ENCODE peak calls at places on chromosomes 6 and 20, in eight cellular contexts. One of them, this sample, is unnamed.

GRCh38 chr6:34182751-34183531 is 37.1 kb upstream of the GRM4 start:
- DNase-seq in small intestine: peak; percentile 69
- DNase-seq in cardiac muscle cell: no peak
- DNase-seq in heart left ventricle: no peak
- DNase-seq in HepG2: no peak
- DNase-seq in mesendoderm: peak; percentile 59
- DNase-seq in thoracic aorta: no peak
- DNase-seq in tibial nerve: no peak
- DNase-seq in this sample: peak; percentile 9

GRCh38 chr6:169887529-169888140 is 136.2 kb downstream of the ERMARD start:
- DNase-seq in cardiac muscle cell: no peak
- DNase-seq in HepG2: no peak
- DNase-seq in heart left ventricle: no peak
- DNase-seq in mesendoderm: no peak
- DNase-seq in tibial nerve: no peak
- DNase-seq in small intestine: no peak
- DNase-seq in thoracic aorta: no peak
- DNase-seq in this sample: no peak

GRCh38 chr6:136779682-136780081 is 12.6 kb downstream of the MAP3K5 start:
- DNase-seq in heart left ventricle: no peak
- DNase-seq in cardiac muscle cell: no peak
- DNase-seq in thoracic aorta: no peak
- DNase-seq in small intestine: no peak
- DNase-seq in tibial nerve: no peak
- DNase-seq in HepG2: no peak
- DNase-seq in mesendoderm: no peak
- DNase-seq in this sample: no peak

GRCh38 chr6:84052204-84052882 is 18.8 kb downstream of the MRAP2 start:
- DNase-seq in small intestine: no peak
- DNase-seq in heart left ventricle: peak; percentile 70
- DNase-seq in cardiac muscle cell: peak; percentile 82
- DNase-seq in mesendoderm: peak; percentile 94
- DNase-seq in HepG2: peak; percentile 35
- DNase-seq in tibial nerve: peak; percentile 71
- DNase-seq in thoracic aorta: peak; percentile 70
- DNase-seq in this sample: no peak

GRCh38 chr6:84447651-84448050 is 220.2 kb upstream of the CEP162 start:
- DNase-seq in thoracic aorta: no peak
- DNase-seq in mesendoderm: peak; percentile 49
- DNase-seq in HepG2: no peak
- DNase-seq in cardiac muscle cell: no peak
- DNase-seq in small intestine: no peak
- DNase-seq in heart left ventricle: no peak
- DNase-seq in tibial nerve: no peak
- DNase-seq in this sample: no peak

GRCh38 chr6:111721677-111722219 is 116.1 kb upstream of the TRAF3IP2 start:
- DNase-seq in tibial nerve: no peak
- DNase-seq in mesendoderm: peak; percentile 65
- DNase-seq in HepG2: peak; percentile 24
- DNase-seq in heart left ventricle: no peak
- DNase-seq in thoracic aorta: no peak
- DNase-seq in small intestine: no peak
- DNase-seq in cardiac muscle cell: peak; percentile 72
- DNase-seq in this sample: peak; percentile 72

GRCh38 chr6:107845777-107846176 is 21.7 kb upstream of the SCML4 start:
- DNase-seq in tibial nerve: no peak
- DNase-seq in HepG2: no peak
- DNase-seq in small intestine: no peak
- DNase-seq in heart left ventricle: no peak
- DNase-seq in mesendoderm: no peak
- DNase-seq in thoracic aorta: no peak
- DNase-seq in cardiac muscle cell: no peak
- DNase-seq in this sample: no peak

GRCh38 chr6:144582939-144583613 is 297.9 kb downstream of the UTRN start:
- DNase-seq in heart left ventricle: peak; percentile 15
- DNase-seq in thoracic aorta: no peak
- DNase-seq in small intestine: peak; percentile 61
- DNase-seq in mesendoderm: peak; percentile 48
- DNase-seq in cardiac muscle cell: peak; percentile 46
- DNase-seq in tibial nerve: no peak
- DNase-seq in HepG2: no peak
- DNase-seq in this sample: peak; percentile 93

GRCh38 chr6:158409451-158409850 is 97.2 kb downstream of the TULP4 start:
- DNase-seq in HepG2: no peak
- DNase-seq in thoracic aorta: no peak
- DNase-seq in small intestine: peak; percentile 24
- DNase-seq in tibial nerve: no peak
- DNase-seq in heart left ventricle: no peak
- DNase-seq in cardiac muscle cell: peak; percentile 89
- DNase-seq in mesendoderm: peak; percentile 11
- DNase-seq in this sample: no peak

GRCh38 chr6:145483191-145483996 is 251.9 kb downstream of the EPM2A start:
- DNase-seq in small intestine: no peak
- DNase-seq in mesendoderm: no peak
- DNase-seq in heart left ventricle: no peak
- DNase-seq in tibial nerve: no peak
- DNase-seq in thoracic aorta: no peak
- DNase-seq in cardiac muscle cell: peak; percentile 14
- DNase-seq in HepG2: peak; percentile 52
- DNase-seq in this sample: no peak

GRCh38 chr6:149164199-149164745 is 153.2 kb upstream of the TAB2 start:
- DNase-seq in heart left ventricle: no peak
- DNase-seq in cardiac muscle cell: no peak
- DNase-seq in mesendoderm: no peak
- DNase-seq in small intestine: no peak
- DNase-seq in tibial nerve: no peak
- DNase-seq in HepG2: no peak
- DNase-seq in thoracic aorta: no peak
- DNase-seq in this sample: no peak

GRCh38 chr20:11646359-11646758 is 271.3 kb upstream of the BTBD3 start:
- DNase-seq in heart left ventricle: no peak
- DNase-seq in cardiac muscle cell: no peak
- DNase-seq in thoracic aorta: no peak
- DNase-seq in tibial nerve: no peak
- DNase-seq in mesendoderm: peak; percentile 28
- DNase-seq in HepG2: no peak
- DNase-seq in small intestine: no peak
- DNase-seq in this sample: no peak

GRCh38 chr6:123534264-123534663 is 102.5 kb downstream of the TRDN start:
- DNase-seq in cardiac muscle cell: no peak
- DNase-seq in thoracic aorta: no peak
- DNase-seq in HepG2: no peak
- DNase-seq in mesendoderm: no peak
- DNase-seq in tibial nerve: no peak
- DNase-seq in heart left ventricle: peak; percentile 29
- DNase-seq in small intestine: no peak
- DNase-seq in this sample: no peak

GRCh38 chr6:27608916-27609883 is 136.3 kb upstream of the ZNF184 start:
- DNase-seq in cardiac muscle cell: peak; percentile 85
- DNase-seq in heart left ventricle: no peak
- DNase-seq in tibial nerve: no peak
- DNase-seq in small intestine: peak; percentile 55
- DNase-seq in thoracic aorta: no peak
- DNase-seq in mesendoderm: peak; percentile 92
- DNase-seq in HepG2: peak; percentile 61
- DNase-seq in this sample: no peak

GRCh38 chr6:132300323-132300949 is 100.8 kb downstream of the MOXD1 start:
- DNase-seq in heart left ventricle: no peak
- DNase-seq in thoracic aorta: no peak
- DNase-seq in mesendoderm: peak; percentile 58
- DNase-seq in small intestine: peak; percentile 45
- DNase-seq in tibial nerve: peak; percentile 61
- DNase-seq in HepG2: peak; percentile 37
- DNase-seq in cardiac muscle cell: peak; percentile 77
- DNase-seq in this sample: peak; percentile 35

DNA sequence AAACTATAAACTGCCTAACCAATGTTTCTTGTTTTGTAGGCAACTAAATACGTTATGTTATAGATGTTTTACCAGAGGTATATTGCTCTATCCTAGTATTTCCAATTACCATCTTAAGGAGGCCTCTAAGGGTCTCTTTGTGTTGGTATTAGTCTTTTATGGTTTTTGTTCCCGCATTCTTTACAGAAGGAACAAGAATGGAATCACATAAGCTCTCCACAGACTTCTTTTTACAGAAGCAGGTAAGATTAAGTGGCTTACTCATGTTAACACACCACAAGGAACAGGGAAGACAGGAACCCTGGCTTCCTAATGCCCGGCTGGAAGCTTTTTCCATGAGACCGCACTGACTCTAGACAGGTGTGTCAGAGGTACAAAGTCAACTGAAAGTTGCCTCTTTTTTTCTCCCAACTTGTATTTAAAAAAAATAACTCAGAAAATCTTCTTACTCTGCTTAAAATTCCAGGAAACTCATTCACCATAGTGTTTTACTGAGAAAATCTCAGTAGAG is 55.1 kb downstream of the FKBP5 start:
- DNase-seq in mesendoderm: no peak
- DNase-seq in small intestine: peak; percentile 62
- DNase-seq in heart left ventricle: no peak
- DNase-seq in thoracic aorta: no peak
- DNase-seq in HepG2: no peak
- DNase-seq in cardiac muscle cell: no peak
- DNase-seq in tibial nerve: no peak
- DNase-seq in this sample: no peak
- H3K36me3 ChIP-seq in mesendoderm: no peaks in the 10 kb centered on the region
- H3K36me3 ChIP-seq in small intestine: peaks cover 8% of the 10 kb centered on the region
- H3K36me3 ChIP-seq in heart left ventricle: peaks cover 47% of the 10 kb centered on the region
- H3K36me3 ChIP-seq in thoracic aorta: peaks cover 63% of the 10 kb centered on the region
- H3K36me3 ChIP-seq in HepG2: peaks cover 16% of the 10 kb centered on the region
- H3K36me3 ChIP-seq in cardiac muscle cell: peaks cover 13% of the 10 kb centered on the region
- H3K36me3 ChIP-seq in tibial nerve: peaks cover 99% of the 10 kb centered on the region
- H3K36me3 ChIP-seq in this sample: peaks cover 34% of the 10 kb centered on the region

GRCh38 chr6:14887181-14887580 is 358.7 kb upstream of the JARID2 start:
- DNase-seq in mesendoderm: no peak
- DNase-seq in cardiac muscle cell: no peak
- DNase-seq in heart left ventricle: no peak
- DNase-seq in thoracic aorta: no peak
- DNase-seq in HepG2: no peak
- DNase-seq in tibial nerve: no peak
- DNase-seq in small intestine: no peak
- DNase-seq in this sample: no peak

GRCh38 chr6:14887986-14888574 is 357.8 kb upstream of the JARID2 start:
- DNase-seq in HepG2: no peak
- DNase-seq in heart left ventricle: no peak
- DNase-seq in thoracic aorta: no peak
- DNase-seq in cardiac muscle cell: no peak
- DNase-seq in tibial nerve: no peak
- DNase-seq in mesendoderm: no peak
- DNase-seq in small intestine: no peak
- DNase-seq in this sample: no peak

GRCh38 chr6:14888575-14889000 is 357.3 kb upstream of the JARID2 start:
- DNase-seq in heart left ventricle: no peak
- DNase-seq in tibial nerve: no peak
- DNase-seq in thoracic aorta: no peak
- DNase-seq in mesendoderm: no peak
- DNase-seq in cardiac muscle cell: no peak
- DNase-seq in HepG2: no peak
- DNase-seq in small intestine: no peak
- DNase-seq in this sample: no peak

GRCh38 chr6:14889172-14889571 is 356.7 kb upstream of the JARID2 start:
- DNase-seq in heart left ventricle: no peak
- DNase-seq in HepG2: no peak
- DNase-seq in tibial nerve: no peak
- DNase-seq in mesendoderm: no peak
- DNase-seq in cardiac muscle cell: peak; percentile 29
- DNase-seq in thoracic aorta: no peak
- DNase-seq in small intestine: peak; percentile 51
- DNase-seq in this sample: no peak

GRCh38 chr6:14889698-14890593 is 355.9 kb upstream of the JARID2 start:
- DNase-seq in heart left ventricle: no peak
- DNase-seq in tibial nerve: no peak
- DNase-seq in mesendoderm: no peak
- DNase-seq in small intestine: peak; percentile 44
- DNase-seq in thoracic aorta: no peak
- DNase-seq in cardiac muscle cell: no peak
- DNase-seq in HepG2: no peak
- DNase-seq in this sample: no peak
- H3K27ac ChIP-seq in heart left ventricle: no peak overlapping the region
- H3K27ac ChIP-seq in tibial nerve: no peak overlapping the region
- H3K27ac ChIP-seq in mesendoderm: no peak overlapping the region
- H3K27ac ChIP-seq in small intestine: no peak overlapping the region
- H3K27ac ChIP-seq in thoracic aorta: no peak overlapping the region
- H3K27ac ChIP-seq in cardiac muscle cell: no peak overlapping the region
- H3K27ac ChIP-seq in HepG2: no peak overlapping the region
- H3K27ac ChIP-seq in this sample: no peak overlapping the region

GRCh38 chr6:143331362-143331761 is 119.1 kb downstream of the ADAT2 start:
- DNase-seq in small intestine: no peak
- DNase-seq in heart left ventricle: no peak
- DNase-seq in tibial nerve: no peak
- DNase-seq in thoracic aorta: no peak
- DNase-seq in mesendoderm: no peak
- DNase-seq in cardiac muscle cell: no peak
- DNase-seq in HepG2: no peak
- DNase-seq in this sample: no peak

GRCh38 chr6:143333081-143333480 is 117.4 kb downstream of the ADAT2 start:
- DNase-seq in small intestine: no peak
- DNase-seq in heart left ventricle: no peak
- DNase-seq in cardiac muscle cell: no peak
- DNase-seq in mesendoderm: no peak
- DNase-seq in thoracic aorta: no peak
- DNase-seq in tibial nerve: no peak
- DNase-seq in HepG2: no peak
- DNase-seq in this sample: no peak

GRCh38 chr6:143328885-143329284 is 121.6 kb downstream of the ADAT2 start:
- DNase-seq in mesendoderm: peak; percentile 53
- DNase-seq in thoracic aorta: no peak
- DNase-seq in HepG2: no peak
- DNase-seq in tibial nerve: no peak
- DNase-seq in heart left ventricle: no peak
- DNase-seq in small intestine: no peak
- DNase-seq in cardiac muscle cell: no peak
- DNase-seq in this sample: no peak

GRCh38 chr6:143332153-143332845 is 118.2 kb downstream of the ADAT2 start:
- DNase-seq in small intestine: no peak
- DNase-seq in thoracic aorta: no peak
- DNase-seq in heart left ventricle: no peak
- DNase-seq in mesendoderm: no peak
- DNase-seq in HepG2: no peak
- DNase-seq in cardiac muscle cell: no peak
- DNase-seq in tibial nerve: no peak
- DNase-seq in this sample: no peak

DNA sequence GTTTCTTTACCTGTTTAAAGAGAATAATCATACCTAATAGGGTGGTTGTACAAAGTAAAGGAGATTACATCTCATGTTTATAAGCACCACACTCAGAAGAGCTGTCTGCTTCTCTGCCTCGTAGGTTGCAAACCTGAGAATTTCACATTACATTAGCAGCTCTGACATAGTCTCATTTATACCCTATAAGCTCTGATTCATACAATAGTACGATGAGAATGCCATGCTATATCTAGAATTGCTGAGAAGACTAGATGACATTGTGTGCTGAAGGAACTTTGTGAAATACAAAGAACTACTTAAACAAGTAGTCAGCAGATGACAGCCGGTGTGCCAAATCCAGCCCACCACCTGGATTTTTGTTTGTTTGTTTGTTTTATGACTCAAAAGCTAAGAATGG is 121.2 kb downstream of the ADAT2 start:
- DNase-seq in heart left ventricle: no peak
- DNase-seq in HepG2: no peak
- DNase-seq in thoracic aorta: no peak
- DNase-seq in cardiac muscle cell: no peak
- DNase-seq in small intestine: no peak
- DNase-seq in mesendoderm: no peak
- DNase-seq in tibial nerve: no peak
- DNase-seq in this sample: no peak
- H3K36me3 ChIP-seq in heart left ventricle: peaks cover 10% of the 10 kb centered on the region
- H3K36me3 ChIP-seq in HepG2: peaks cover 9% of the 10 kb centered on the region
- H3K36me3 ChIP-seq in thoracic aorta: peaks cover 3% of the 10 kb centered on the region
- H3K36me3 ChIP-seq in cardiac muscle cell: no peaks in the 10 kb centered on the region
- H3K36me3 ChIP-seq in small intestine: no peaks in the 10 kb centered on the region
- H3K36me3 ChIP-seq in mesendoderm: no peaks in the 10 kb centered on the region
- H3K36me3 ChIP-seq in tibial nerve: peaks cover 7% of the 10 kb centered on the region
- H3K36me3 ChIP-seq in this sample: no peaks in the 10 kb centered on the region

GRCh38 chr20:54648421-54649142 is 173.2 kb downstream of the DOK5 start:
- DNase-seq in tibial nerve: no peak
- DNase-seq in small intestine: no peak
- DNase-seq in thoracic aorta: no peak
- DNase-seq in HepG2: no peak
- DNase-seq in cardiac muscle cell: no peak
- DNase-seq in mesendoderm: no peak
- DNase-seq in heart left ventricle: no peak
- DNase-seq in this sample: no peak
- H3K27ac ChIP-seq in tibial nerve: no peak overlapping the region
- H3K27ac ChIP-seq in small intestine: no peak overlapping the region
- H3K27ac ChIP-seq in thoracic aorta: no peak overlapping the region
- H3K27ac ChIP-seq in HepG2: no peak overlapping the region
- H3K27ac ChIP-seq in cardiac muscle cell: no peak overlapping the region
- H3K27ac ChIP-seq in mesendoderm: no peak overlapping the region
- H3K27ac ChIP-seq in heart left ventricle: no peak overlapping the region
- H3K27ac ChIP-seq in this sample: no peak overlapping the region

This sample was measured in CD4-positive, CD25-positive, alpha-beta regulatory T cell.